ENCODE peak calls at places on chromosome 15, in four cellular contexts. J, I, Q and G are unnamed samples.
A peak's percentile ranks its signal among the peaks of the same experiment; 100 is the strongest.

GRCh38 chr15:51076898-51077564 is 17.7 kb downstream of the TNFAIP8L3 start:
- DNase-seq in J (peak; percentile 58), I (peak; percentile 73), Q (no peak), G (peak; percentile 40)

GRCh38 chr15:56040081-56041035 is 46.9 kb upstream of the NEDD4 start:
- DNase-seq in I (peak; percentile 54), Q (no peak), J (no peak), G (no peak)

GRCh38 chr15:57784081-57784488 is 77.6 kb downstream of the POLR2M start:
- DNase-seq in I (no peak), Q (no peak), J (no peak), G (no peak)

GRCh38 chr15:70653426-70653825 is 109.9 kb downstream of the UACA start:
- DNase-seq in J (no peak), Q (no peak), I (no peak), G (no peak)

GRCh38 chr15:99029358-99029871 is 21.8 kb upstream of the PGPEP1L start:
- DNase-seq in J (no peak), I (no peak), Q (no peak), G (no peak)

GRCh38 chr15:101543026-101543390 is 53.5 kb upstream of the PCSK6 start:
- DNase-seq in Q (no peak), J (no peak), I (no peak), G (no peak)

GRCh38 chr15:71685420-71685993 is 124.8 kb upstream of the NR2E3 start:
- DNase-seq in Q (no peak), I (no peak), J (no peak), G (no peak)

GRCh38 chr15:89556413-89557262 is 18.6 kb upstream of the TICRR start:
- DNase-seq in I (peak; percentile 94), Q (peak; percentile 15), J (peak; percentile 56), G (no peak)

GRCh38 chr15:61051570-61052031 is 177.5 kb downstream of the RORA start:
- DNase-seq in I (peak; percentile 69), Q (no peak), J (no peak), G (no peak)

GRCh38 chr15:88246666-88247446 is 9.7 kb downstream of the NTRK3 start:
- DNase-seq in J (peak; percentile 82), Q (peak; percentile 64), I (peak; percentile 88), G (no peak)

GRCh38 chr15:78162038-78162437 is 12.9 kb downstream of the IDH3A start:
- DNase-seq in I (no peak), Q (no peak), J (no peak), G (no peak)

GRCh38 chr15:22239806-22240180 is 159.5 kb downstream of the OR4M2 start:
- DNase-seq in J (no peak), I (no peak), Q (no peak), G (no peak)

GRCh38 chr15:43932907-43933306 is 106.1 kb downstream of the WDR76 start:
- DNase-seq in I (no peak), J (no peak), Q (no peak), G (no peak)

GRCh38 chr15:67177750-67178149 is 76.7 kb downstream of the AAGAB start:
- DNase-seq in I (no peak), Q (no peak), J (no peak), G (no peak)

GRCh38 chr15:73362900-73363299 is 5.9 kb downstream of the HCN4 start:
- DNase-seq in J (no peak), I (peak; percentile 63), Q (no peak), G (no peak)

GRCh38 chr15:82937659-82938058 is 14.9 kb downstream of the HOMER2 start:
- DNase-seq in Q (no peak), I (no peak), J (no peak), G (no peak)

GRCh38 chr15:28260722-28261121 is 61.3 kb downstream of the HERC2 start:
- DNase-seq in I (peak; percentile 49), J (no peak), Q (no peak), G (no peak)

GRCh38 chr15:40471778-40472130 is 970 bp downstream of the CHST14 start:
- DNase-seq in Q (no peak), J (no peak), I (peak; percentile 86), G (no peak)

GRCh38 chr15:88714782-88715372 is 76.1 kb downstream of the ISG20 start:
- DNase-seq in J (no peak), I (no peak), Q (no peak), G (no peak)

GRCh38 chr15:31605467-31605931 is 278.9 kb downstream of the KLF13 start:
- DNase-seq in I (peak; percentile 71), Q (no peak), J (no peak), G (no peak)

GRCh38 chr15:25239471-25240345 is 199.1 kb downstream of the UBE3A start:
- DNase-seq in I (no peak), J (no peak), Q (no peak), G (no peak)

GRCh38 chr15:80549191-80549590 is 145.0 kb downstream of the ARNT2 start:
- DNase-seq in Q (no peak), I (no peak), J (no peak), G (no peak)

GRCh38 chr15:95558131-95558530 is 772.4 kb upstream of the NR2F2 start:
- DNase-seq in J (no peak), Q (no peak), I (no peak), G (no peak)

GRCh38 chr15:42349178-42349577 is 10.1 kb upstream of the CAPN3 start:
- DNase-seq in J (no peak), I (no peak), Q (no peak), G (no peak)

GRCh38 chr15:26771168-26771916 is 1.5 kb downstream of the GABRB3 start:
- DNase-seq in Q (no peak), I (peak; percentile 90), J (no peak), G (no peak)

GRCh38 chr15:55960946-55961345 is 32.5 kb downstream of the NEDD4 start:
- DNase-seq in I (no peak), J (no peak), Q (no peak), G (no peak)

GRCh38 chr15:82768414-82769081 is 37.3 kb downstream of the FSD2 start:
- DNase-seq in Q (no peak), I (no peak), J (no peak), G (no peak)